ENCODE peak calls at places on chromosomes 13 and 19, in six cellular contexts. S, G, K, Z, E and Y are unnamed samples. For H3K9me3, the result is how much of the 10 kb centered on the place peaks cover.

GRCh38 chr19:46745521-46746280 is at the start of gene FKRP:
- DNase-seq in K (no peak), S (peak), Z (no peak), G (no peak), E (no peak), Y (no peak)

GRCh38 chr19:8149261-8150094 is at the start of gene FBN3:
- DNase-seq in K (no peak), S (peak), E (no peak), G (no peak), Z (no peak), Y (peak)

GRCh38 chr13:94427313-94427712 is 52.2 kb downstream of the DCT start:
- DNase-seq in E (no peak), Z (no peak), S (no peak), G (no peak), K (no peak), Y (no peak)

GRCh38 chr13:34430294-34430693 is 511.8 kb upstream of the NBEA start:
- DNase-seq in E (no peak), Z (no peak), K (no peak), G (no peak), S (no peak), Y (no peak)

GRCh38 chr13:47036291-47037008 is 139.6 kb upstream of the HTR2A start:
- DNase-seq in E (no peak), G (peak), Z (no peak), K (no peak), S (no peak), Y (no peak)

GRCh38 chr19:58372311-58373133 is 8.3 kb downstream of the ZNF837 start:
- DNase-seq in S (peak), G (no peak), K (peak), Z (no peak), E (peak), Y (no peak)

GRCh38 chr19:676343-677105 is at the start of gene FSTL3:
- DNase-seq in G (no peak), K (no peak), E (no peak), Z (no peak), S (no peak), Y (no peak)

GRCh38 chr19:39363909-39364457 is 21.8 kb downstream of the SAMD4B start:
- DNase-seq in S (peak), E (no peak), K (no peak), Z (no peak), G (no peak), Y (no peak)

GRCh38 chr13:70756088-70756487 is 647.8 kb upstream of the KLHL1 start:
- DNase-seq in E (no peak), S (no peak), G (no peak), K (no peak), Z (no peak), Y (no peak)

GRCh38 chr13:44243198-44243852 is 130.3 kb upstream of the SERP2 start:
- DNase-seq in Z (no peak), G (no peak), S (no peak), K (no peak), E (peak), Y (peak)

GRCh38 chr13:40172149-40172591 is 494.3 kb downstream of the FOXO1 start:
- DNase-seq in Z (no peak), S (no peak), G (no peak), K (no peak), E (peak), Y (no peak)

GRCh38 chr13:43528992-43529391 is 257.8 kb downstream of the ENOX1 start:
- DNase-seq in Z (no peak), E (no peak), K (no peak), G (no peak), S (no peak), Y (no peak)

GRCh38 chr13:49569993-49570689 is 15.2 kb downstream of the RCBTB1 start:
- DNase-seq in E (no peak), G (no peak), Z (peak), S (no peak), K (no peak), Y (peak)

DNA sequence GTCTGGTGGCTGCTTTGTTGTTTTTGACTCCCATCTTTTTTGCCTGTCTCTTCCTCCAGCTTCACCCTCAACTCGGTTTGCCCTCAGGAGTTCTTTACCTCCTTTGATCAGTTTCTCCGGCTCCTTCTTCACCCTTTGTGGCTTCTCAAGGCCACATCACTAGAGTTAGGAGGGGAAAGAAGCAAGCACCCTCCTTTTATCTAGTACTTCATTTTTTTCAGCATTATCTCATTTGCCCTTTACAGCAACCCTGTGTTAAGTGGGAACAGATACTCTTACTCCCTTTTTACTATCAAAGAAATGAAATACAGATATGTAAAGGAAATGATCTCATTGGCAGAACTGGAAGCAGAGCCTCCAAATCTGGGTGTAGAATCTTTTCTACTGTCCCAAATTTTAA is 26.9 kb downstream of the RAP2A start:
- DNase-seq in K (no peak), Z (no peak), G (no peak), S (no peak), E (no peak), Y (no peak)
- H3K4me3 ChIP-seq in K (no peak), Z (no peak), G (no peak), S (no peak), E (no peak), Y (no peak)

GRCh38 chr19:52028027-52028779 is at the start of gene ZNF614:
- DNase-seq in G (peak), E (peak), S (peak), K (peak), Z (peak), Y (peak)

GRCh38 chr19:52028780-52029123 is 573 bp upstream of the ZNF614 start:
- DNase-seq in K (no peak), Z (no peak), S (no peak), E (no peak), G (no peak), Y (no peak)

GRCh38 chr19:52039169-52039568 is 9.5 kb downstream of the ZNF432 start:
- DNase-seq in E (no peak), Z (no peak), G (no peak), S (no peak), K (no peak), Y (no peak)

GRCh38 chr19:52034051-52034728 is 6.0 kb upstream of the ZNF614 start:
- DNase-seq in S (no peak), K (no peak), E (no peak), G (no peak), Z (no peak), Y (no peak)
- H3K9me3 ChIP-seq in S (under half), K (under half), E (half or more), G (under half), Z (half or more), Y (under half)

GRCh38 chr19:18461471-18461870 is 23.5 kb upstream of the ISYNA1 start:
- DNase-seq in S (no peak), K (no peak), Z (no peak), E (no peak), G (no peak), Y (no peak)
- H3K4me3 ChIP-seq in S (no peak), K (no peak), Z (no peak), E (no peak), G (no peak), Y (no peak)

DNA sequence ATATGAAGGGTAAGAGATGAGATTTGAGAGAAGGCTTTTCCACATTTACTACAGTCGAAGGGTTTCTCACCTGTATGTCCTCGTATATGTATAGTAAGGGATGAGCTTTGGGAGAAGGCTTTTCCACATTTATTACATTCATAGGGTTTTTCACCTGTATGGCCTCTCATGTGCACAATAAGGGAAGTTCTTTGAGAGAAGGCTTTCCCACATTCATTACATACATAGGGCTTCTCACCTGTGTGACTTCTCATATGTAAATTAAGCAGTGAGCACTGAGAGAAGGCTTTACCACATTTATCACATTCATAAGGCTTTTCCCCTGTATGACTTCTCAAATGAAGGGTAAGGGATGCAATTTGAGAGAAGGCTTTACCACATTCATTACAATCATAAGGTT is 41.8 kb downstream of the ZNF527 start:
- DNase-seq in S (no peak), E (no peak), G (no peak), Z (no peak), K (no peak), Y (no peak)
- H3K9me3 ChIP-seq in S (under half), E (half or more), G (under half), Z (half or more), K (under half), Y (under half)

DNA sequence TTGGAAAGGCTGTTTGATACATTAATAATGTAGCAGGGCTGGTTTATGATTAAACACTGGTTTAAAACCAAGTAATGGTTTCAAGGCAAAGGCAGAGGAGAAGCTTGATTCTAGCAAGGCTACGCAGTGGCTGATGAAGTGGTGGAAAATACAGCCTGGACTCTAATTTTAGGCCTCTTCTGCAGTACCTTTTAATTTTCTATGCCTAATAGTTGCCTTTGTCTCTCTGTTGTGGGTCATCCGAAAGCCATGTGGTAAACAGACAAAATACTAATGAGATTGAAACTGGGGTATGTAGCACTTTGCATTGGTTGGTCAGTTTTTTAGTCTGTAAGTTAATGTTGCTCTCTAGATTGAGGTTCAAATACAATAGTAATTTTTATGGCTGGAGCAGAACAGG is 3.3 kb downstream of the LMO7 start:
- DNase-seq in E (no peak), Z (no peak), S (no peak), K (no peak), G (no peak), Y (no peak)
- H3K4me3 ChIP-seq in E (no peak), Z (no peak), S (no peak), K (no peak), G (no peak), Y (no peak)

DNA sequence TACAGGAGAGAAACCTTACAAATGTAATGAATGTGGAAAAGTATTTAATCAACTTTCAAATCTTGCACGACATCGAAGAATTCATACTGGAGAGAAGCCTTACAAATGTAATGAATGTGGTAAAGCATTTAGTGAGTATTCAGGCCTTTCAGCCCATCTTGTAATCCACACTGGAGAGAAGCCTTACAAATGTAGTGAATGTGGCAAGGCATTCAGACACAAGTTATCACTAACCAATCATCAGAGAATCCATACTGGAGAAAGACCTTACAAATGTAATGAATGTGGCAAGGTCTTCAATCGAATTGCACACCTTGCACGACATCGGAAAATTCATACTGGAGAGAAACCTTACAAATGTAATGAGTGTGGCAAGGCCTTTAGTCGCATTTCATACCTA is 13.6 kb upstream of the ZNF610 start:
- DNase-seq in K (no peak), Z (no peak), S (no peak), G (no peak), E (no peak), Y (no peak)
- H3K9me3 ChIP-seq in K (half or more), Z (half or more), S (under half), G (under half), E (half or more), Y (under half)

DNA sequence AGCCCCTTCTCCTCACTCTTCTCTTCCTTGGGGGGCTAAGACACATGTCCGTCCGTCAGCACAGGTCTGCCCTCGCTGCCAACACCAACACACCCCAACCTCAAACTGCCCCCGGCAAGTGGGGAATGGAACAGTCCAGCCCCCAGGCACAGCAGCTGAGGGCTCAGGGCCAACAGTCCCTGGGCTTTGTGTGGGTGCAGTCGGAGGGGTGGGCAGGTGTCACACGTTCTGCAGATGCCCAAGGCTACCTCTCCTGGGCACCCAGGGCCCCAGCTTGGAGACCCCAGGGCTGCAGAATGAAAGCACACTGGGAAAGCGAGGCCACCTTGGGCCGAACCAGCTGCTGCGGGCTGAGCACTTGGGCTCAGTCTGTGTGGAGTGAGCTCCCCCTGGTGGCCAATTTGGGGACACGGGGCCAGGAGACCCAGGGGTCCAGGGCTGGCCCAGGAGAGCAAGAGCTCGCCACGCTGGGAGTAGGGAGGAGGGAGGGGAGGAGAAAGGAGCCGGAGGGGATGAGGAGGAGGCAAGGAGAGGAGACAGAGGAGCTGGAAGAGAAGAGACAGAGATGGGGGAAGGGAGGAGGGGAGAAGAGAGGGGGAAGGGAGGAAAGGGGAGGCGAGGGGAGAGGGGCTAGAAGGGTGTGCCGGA is 14.0 kb upstream of the ATP8B3 start:
- DNase-seq in G (peak), K (peak), E (peak), S (peak), Z (peak), Y (peak)
- H3K4me3 ChIP-seq in G (no peak), K (no peak), E (no peak), S (no peak), Z (no peak), Y (no peak)